ENCODE peak calls at places on chromosomes 4 and X, in eight cellular contexts. One of them, this sample, is unnamed.

GRCh38 chr4:43402393-43402792 is 509.9 kb downstream of the GRXCR1 start:
- DNase-seq in cardiac muscle cell: no peak
- DNase-seq in transverse colon: no peak
- DNase-seq in K562: no peak
- DNase-seq in suprapubic skin: no peak
- DNase-seq in tibial artery: no peak
- DNase-seq in thoracic aorta: no peak
- DNase-seq in AG04450: no peak
- DNase-seq in this sample: no peak

GRCh38 chr4:174358823-174359222 is 75.1 kb downstream of the CEP44 start:
- DNase-seq in thoracic aorta: no peak
- DNase-seq in suprapubic skin: no peak
- DNase-seq in cardiac muscle cell: peak; percentile 8
- DNase-seq in AG04450: peak; percentile 15
- DNase-seq in K562: no peak
- DNase-seq in transverse colon: no peak
- DNase-seq in tibial artery: no peak
- DNase-seq in this sample: peak; percentile 57

GRCh38 chrX:37685452-37686347 is at the start of gene XK:
- DNase-seq in suprapubic skin: no peak
- DNase-seq in thoracic aorta: no peak
- DNase-seq in tibial artery: peak; percentile 76
- DNase-seq in K562: peak; percentile 69
- DNase-seq in AG04450: no peak
- DNase-seq in cardiac muscle cell: peak; percentile 25
- DNase-seq in transverse colon: peak; percentile 71
- DNase-seq in this sample: no peak

GRCh38 chr4:80065601-80066000 is 7.4 kb downstream of the ANTXR2 start:
- DNase-seq in AG04450: no peak
- DNase-seq in transverse colon: no peak
- DNase-seq in thoracic aorta: no peak
- DNase-seq in tibial artery: no peak
- DNase-seq in K562: no peak
- DNase-seq in suprapubic skin: no peak
- DNase-seq in cardiac muscle cell: no peak
- DNase-seq in this sample: no peak

GRCh38 chr4:52588097-52588496 is 71.0 kb downstream of the USP46 start:
- DNase-seq in tibial artery: no peak
- DNase-seq in K562: peak; percentile 66
- DNase-seq in cardiac muscle cell: peak; percentile 35
- DNase-seq in suprapubic skin: no peak
- DNase-seq in AG04450: no peak
- DNase-seq in thoracic aorta: no peak
- DNase-seq in transverse colon: peak; percentile 9
- DNase-seq in this sample: no peak

GRCh38 chr4:81335221-81335912 is 120.3 kb upstream of the PRKG2 start:
- DNase-seq in tibial artery: no peak
- DNase-seq in K562: no peak
- DNase-seq in cardiac muscle cell: no peak
- DNase-seq in suprapubic skin: no peak
- DNase-seq in transverse colon: no peak
- DNase-seq in thoracic aorta: no peak
- DNase-seq in AG04450: no peak
- DNase-seq in this sample: no peak

GRCh38 chr4:8709729-8710360 is 117.3 kb downstream of the CPZ start:
- DNase-seq in cardiac muscle cell: no peak
- DNase-seq in AG04450: no peak
- DNase-seq in suprapubic skin: peak; percentile 50
- DNase-seq in thoracic aorta: no peak
- DNase-seq in K562: no peak
- DNase-seq in tibial artery: peak; percentile 56
- DNase-seq in transverse colon: peak; percentile 2
- DNase-seq in this sample: no peak

GRCh38 chr4:24395937-24396336 is 188.4 kb downstream of the DHX15 start:
- DNase-seq in suprapubic skin: no peak
- DNase-seq in transverse colon: no peak
- DNase-seq in AG04450: no peak
- DNase-seq in K562: no peak
- DNase-seq in tibial artery: no peak
- DNase-seq in thoracic aorta: no peak
- DNase-seq in cardiac muscle cell: no peak
- DNase-seq in this sample: no peak

GRCh38 chr4:858831-859451 is 33.0 kb upstream of the CPLX1 start:
- DNase-seq in AG04450: no peak
- DNase-seq in transverse colon: no peak
- DNase-seq in suprapubic skin: peak; percentile 57
- DNase-seq in tibial artery: no peak
- DNase-seq in K562: no peak
- DNase-seq in thoracic aorta: no peak
- DNase-seq in cardiac muscle cell: no peak
- DNase-seq in this sample: no peak

GRCh38 chr4:52317981-52318380 is 266.9 kb downstream of the SPATA18 start:
- DNase-seq in AG04450: no peak
- DNase-seq in suprapubic skin: no peak
- DNase-seq in tibial artery: no peak
- DNase-seq in cardiac muscle cell: no peak
- DNase-seq in transverse colon: no peak
- DNase-seq in K562: no peak
- DNase-seq in thoracic aorta: no peak
- DNase-seq in this sample: no peak

GRCh38 chrX:135302269-135302873 is 6.9 kb upstream of the ETDC start:
- DNase-seq in K562: no peak
- DNase-seq in AG04450: no peak
- DNase-seq in cardiac muscle cell: no peak
- DNase-seq in thoracic aorta: no peak
- DNase-seq in suprapubic skin: no peak
- DNase-seq in tibial artery: no peak
- DNase-seq in transverse colon: no peak
- DNase-seq in this sample: no peak

GRCh38 chr4:1347410-1347864 is 429 bp downstream of the UVSSA start:
- DNase-seq in suprapubic skin: peak; percentile 89
- DNase-seq in K562: peak; percentile 76
- DNase-seq in cardiac muscle cell: peak; percentile 93
- DNase-seq in transverse colon: peak; percentile 76
- DNase-seq in AG04450: peak; percentile 55
- DNase-seq in tibial artery: peak; percentile 91
- DNase-seq in thoracic aorta: peak; percentile 51
- DNase-seq in this sample: no peak

GRCh38 chr4:176065365-176066249 is at the start of gene WDR17:
- DNase-seq in AG04450: peak; percentile 32
- DNase-seq in thoracic aorta: peak; percentile 52
- DNase-seq in K562: peak; percentile 60
- DNase-seq in cardiac muscle cell: peak; percentile 84
- DNase-seq in tibial artery: peak; percentile 89
- DNase-seq in transverse colon: peak; percentile 86
- DNase-seq in suprapubic skin: peak; percentile 89
- DNase-seq in this sample: peak; percentile 57

GRCh38 chrX:96692911-96693310 is 8.3 kb downstream of the DIAPH2 start:
- DNase-seq in transverse colon: no peak
- DNase-seq in AG04450: no peak
- DNase-seq in cardiac muscle cell: no peak
- DNase-seq in suprapubic skin: no peak
- DNase-seq in thoracic aorta: no peak
- DNase-seq in K562: no peak
- DNase-seq in tibial artery: no peak
- DNase-seq in this sample: no peak

GRCh38 chrX:96689951-96690350 is 5.3 kb downstream of the DIAPH2 start:
- DNase-seq in K562: no peak
- DNase-seq in transverse colon: no peak
- DNase-seq in AG04450: no peak
- DNase-seq in cardiac muscle cell: no peak
- DNase-seq in suprapubic skin: no peak
- DNase-seq in tibial artery: no peak
- DNase-seq in thoracic aorta: no peak
- DNase-seq in this sample: no peak

GRCh38 chrX:96685205-96686099 is 810 bp downstream of the DIAPH2 start:
- DNase-seq in AG04450: no peak
- DNase-seq in thoracic aorta: peak; percentile 2
- DNase-seq in suprapubic skin: peak; percentile 63
- DNase-seq in K562: no peak
- DNase-seq in cardiac muscle cell: peak; percentile 56
- DNase-seq in transverse colon: peak; percentile 45
- DNase-seq in tibial artery: peak; percentile 70
- DNase-seq in this sample: no peak

GRCh38 chrX:96692454-96692853 is 7.8 kb downstream of the DIAPH2 start:
- DNase-seq in tibial artery: no peak
- DNase-seq in transverse colon: no peak
- DNase-seq in K562: no peak
- DNase-seq in suprapubic skin: no peak
- DNase-seq in AG04450: no peak
- DNase-seq in thoracic aorta: no peak
- DNase-seq in cardiac muscle cell: peak; percentile 57
- DNase-seq in this sample: no peak

DNA sequence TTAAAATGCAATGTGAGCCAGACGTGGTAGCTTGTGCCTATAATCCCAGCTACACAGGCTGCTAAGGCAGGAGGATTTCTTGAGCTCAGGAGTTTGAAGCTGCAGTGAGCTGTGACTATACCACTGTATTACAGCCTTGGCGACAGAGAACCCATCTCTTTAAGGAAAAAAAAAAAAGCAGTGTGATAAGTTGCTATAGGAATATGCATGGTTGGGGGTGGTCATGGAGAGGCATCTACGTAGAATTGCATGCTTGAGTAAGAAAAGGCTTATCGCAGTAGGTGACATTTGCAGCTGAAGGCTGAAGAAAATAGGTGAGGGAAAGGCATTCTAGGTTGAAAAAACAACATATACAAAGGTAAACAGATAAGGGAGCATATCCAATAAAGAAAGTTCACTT is 4.1 kb downstream of the DIAPH2 start:
- DNase-seq in cardiac muscle cell: no peak
- DNase-seq in thoracic aorta: no peak
- DNase-seq in AG04450: no peak
- DNase-seq in tibial artery: no peak
- DNase-seq in transverse colon: no peak
- DNase-seq in suprapubic skin: no peak
- DNase-seq in K562: no peak
- DNase-seq in this sample: no peak
- H3K4me3 ChIP-seq in cardiac muscle cell: no peak overlapping the region
- H3K4me3 ChIP-seq in thoracic aorta: no peak overlapping the region
- H3K4me3 ChIP-seq in AG04450: no peak overlapping the region
- H3K4me3 ChIP-seq in tibial artery: no peak overlapping the region
- H3K4me3 ChIP-seq in transverse colon: no peak overlapping the region
- H3K4me3 ChIP-seq in suprapubic skin: no peak overlapping the region
- H3K4me3 ChIP-seq in K562: no peak overlapping the region
- H3K4me3 ChIP-seq in this sample: no peak overlapping the region

DNA sequence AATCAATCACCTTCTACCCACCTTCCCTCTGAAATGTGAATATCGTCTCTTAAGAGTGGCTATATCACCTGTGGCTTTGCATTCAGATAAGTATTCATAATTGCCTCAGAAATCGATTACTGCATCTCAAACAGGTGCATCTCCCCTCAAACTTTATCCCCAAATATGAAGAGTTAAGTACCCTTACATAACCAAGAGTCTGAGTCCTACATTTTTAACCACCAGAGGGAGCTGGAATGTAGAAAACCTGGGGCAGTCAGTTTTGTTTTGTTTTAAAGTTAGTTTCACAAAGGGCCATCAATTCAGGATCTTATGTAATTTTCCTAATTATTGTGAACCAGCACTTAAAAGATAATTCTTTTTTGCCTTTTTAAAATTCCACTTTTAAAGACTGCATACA is 5.7 kb downstream of the TCEANC start:
- DNase-seq in K562: peak; percentile 29
- DNase-seq in transverse colon: no peak
- DNase-seq in AG04450: no peak
- DNase-seq in tibial artery: no peak
- DNase-seq in suprapubic skin: no peak
- DNase-seq in thoracic aorta: no peak
- DNase-seq in cardiac muscle cell: peak; percentile 68
- DNase-seq in this sample: no peak
- TF ChIP-seq CTCF in K562: peak; percentile 72
- TF ChIP-seq CTCF in transverse colon: peak; percentile 51
- TF ChIP-seq CTCF in AG04450: peak; percentile 58
- TF ChIP-seq CTCF in tibial artery: peak; percentile 74
- TF ChIP-seq CTCF in suprapubic skin: peak; percentile 41
- TF ChIP-seq CTCF in thoracic aorta: peak; percentile 46
- TF ChIP-seq CTCF in cardiac muscle cell: peak; percentile 45
- TF ChIP-seq CTCF in this sample: peak; percentile 67

DNA sequence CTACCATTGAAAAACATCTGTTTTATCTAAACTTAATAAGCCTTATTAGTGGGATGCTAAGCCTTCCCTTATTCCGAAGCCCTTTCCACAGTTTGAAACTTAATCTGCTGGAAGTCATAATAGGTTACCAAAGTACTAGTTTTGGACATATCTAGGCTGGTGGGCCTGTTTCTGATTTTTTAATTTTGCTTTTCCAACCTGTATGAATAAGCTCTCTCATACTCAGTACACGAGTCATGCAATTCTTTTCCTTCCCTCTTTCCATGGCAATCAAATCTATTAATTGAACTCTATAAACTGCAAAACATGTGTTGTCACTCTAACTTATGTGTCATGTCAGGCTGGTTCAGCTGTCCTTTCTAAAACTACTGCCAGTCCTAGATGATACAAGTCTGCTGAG is 91.0 kb downstream of the AMMECR1 start:
- DNase-seq in cardiac muscle cell: no peak
- DNase-seq in tibial artery: no peak
- DNase-seq in AG04450: no peak
- DNase-seq in K562: no peak
- DNase-seq in thoracic aorta: no peak
- DNase-seq in suprapubic skin: no peak
- DNase-seq in transverse colon: no peak
- DNase-seq in this sample: no peak
- H3K27me3 ChIP-seq in cardiac muscle cell: no peaks in the 10 kb centered on the region
- H3K27me3 ChIP-seq in tibial artery: no peaks in the 10 kb centered on the region
- H3K27me3 ChIP-seq in AG04450: no peaks in the 10 kb centered on the region
- H3K27me3 ChIP-seq in K562: no peaks in the 10 kb centered on the region
- H3K27me3 ChIP-seq in thoracic aorta: no peaks in the 10 kb centered on the region
- H3K27me3 ChIP-seq in suprapubic skin: no peaks in the 10 kb centered on the region
- H3K27me3 ChIP-seq in transverse colon: no peaks in the 10 kb centered on the region
- H3K27me3 ChIP-seq in this sample: no peaks in the 10 kb centered on the region

GRCh38 chr4:92305878-92306520 is 2.2 kb downstream of the GRID2 start:
- DNase-seq in AG04450: no peak
- DNase-seq in cardiac muscle cell: no peak
- DNase-seq in K562: no peak
- DNase-seq in transverse colon: no peak
- DNase-seq in suprapubic skin: no peak
- DNase-seq in thoracic aorta: no peak
- DNase-seq in tibial artery: no peak
- DNase-seq in this sample: no peak

GRCh38 chr4:92305148-92305877 is 1.5 kb downstream of the GRID2 start:
- DNase-seq in suprapubic skin: no peak
- DNase-seq in AG04450: no peak
- DNase-seq in tibial artery: peak; percentile 70
- DNase-seq in transverse colon: no peak
- DNase-seq in K562: no peak
- DNase-seq in thoracic aorta: no peak
- DNase-seq in cardiac muscle cell: peak; percentile 71
- DNase-seq in this sample: peak; percentile 4

GRCh38 chr4:92303621-92304027 is at the start of gene GRID2:
- DNase-seq in cardiac muscle cell: peak; percentile 32
- DNase-seq in transverse colon: no peak
- DNase-seq in tibial artery: no peak
- DNase-seq in suprapubic skin: no peak
- DNase-seq in AG04450: no peak
- DNase-seq in K562: no peak
- DNase-seq in thoracic aorta: no peak
- DNase-seq in this sample: no peak

GRCh38 chr4:92304636-92305035 is 870 bp downstream of the GRID2 start:
- DNase-seq in transverse colon: no peak
- DNase-seq in AG04450: no peak
- DNase-seq in tibial artery: no peak
- DNase-seq in cardiac muscle cell: peak; percentile 7
- DNase-seq in thoracic aorta: no peak
- DNase-seq in K562: no peak
- DNase-seq in suprapubic skin: no peak
- DNase-seq in this sample: no peak

GRCh38 chr4:92304073-92304472 is 307 bp downstream of the GRID2 start:
- DNase-seq in transverse colon: no peak
- DNase-seq in thoracic aorta: no peak
- DNase-seq in cardiac muscle cell: no peak
- DNase-seq in K562: no peak
- DNase-seq in AG04450: no peak
- DNase-seq in suprapubic skin: no peak
- DNase-seq in tibial artery: no peak
- DNase-seq in this sample: no peak
- H3K4me3 ChIP-seq in transverse colon: peak overlapping the region; percentile 46
- H3K4me3 ChIP-seq in thoracic aorta: peak overlapping the region; percentile 72
- H3K4me3 ChIP-seq in cardiac muscle cell: peak overlapping the region; percentile 47
- H3K4me3 ChIP-seq in K562: no peak overlapping the region
- H3K4me3 ChIP-seq in AG04450: peak overlapping the region; percentile 38
- H3K4me3 ChIP-seq in suprapubic skin: peak overlapping the region; percentile 48
- H3K4me3 ChIP-seq in tibial artery: peak overlapping the region; percentile 52
- H3K4me3 ChIP-seq in this sample: peak overlapping the region; percentile 7